ENCODE peak calls at places on chromosomes 7 and 10, in six cellular contexts. K is HepG2, B is A549, R is IMR-90, E is WTC11, X is GM12878. O is an unnamed sample.

GRCh38 chr10:1203216-1203615 is 147.0 kb downstream of the WDR37 start:
- DNase-seq in K (no peak), X (no peak), R (no peak), E (no peak), B (no peak), O (no peak)

GRCh38 chr7:36765605-36766004 is 41.3 kb upstream of the AOAH start:
- DNase-seq in B (no peak), X (no peak), K (no peak), R (no peak), E (no peak), O (no peak)

GRCh38 chr7:81833401-81833800 is 63.6 kb upstream of the HGF start:
- DNase-seq in B (no peak), K (no peak), R (peak), X (no peak), E (no peak), O (no peak)

GRCh38 chr7:46603296-46603701 is 682.2 kb upstream of the IGFBP3 start:
- DNase-seq in E (no peak), X (no peak), K (no peak), R (no peak), B (no peak), O (no peak)

GRCh38 chr7:6209340-6209739 is 63.1 kb downstream of the CYTH3 start:
- DNase-seq in B (no peak), R (no peak), K (no peak), X (no peak), E (no peak), O (no peak)

GRCh38 chr10:74824184-74825032 is 2.0 kb upstream of the KAT6B start:
- DNase-seq in R (no peak), B (no peak), K (peak), E (peak), X (no peak), O (peak)

GRCh38 chr10:22476601-22477364 is 131.5 kb downstream of the SPAG6 start:
- DNase-seq in X (no peak), E (peak), B (no peak), R (no peak), K (no peak), O (no peak)

GRCh38 chr10:123633636-123634035 is 32.5 kb upstream of the GPR26 start:
- DNase-seq in X (no peak), R (no peak), K (no peak), B (no peak), E (no peak), O (no peak)

GRCh38 chr10:27783660-27784059 is 38.0 kb upstream of the MKX start:
- DNase-seq in K (peak), R (peak), B (peak), E (peak), X (no peak), O (no peak)

DNA sequence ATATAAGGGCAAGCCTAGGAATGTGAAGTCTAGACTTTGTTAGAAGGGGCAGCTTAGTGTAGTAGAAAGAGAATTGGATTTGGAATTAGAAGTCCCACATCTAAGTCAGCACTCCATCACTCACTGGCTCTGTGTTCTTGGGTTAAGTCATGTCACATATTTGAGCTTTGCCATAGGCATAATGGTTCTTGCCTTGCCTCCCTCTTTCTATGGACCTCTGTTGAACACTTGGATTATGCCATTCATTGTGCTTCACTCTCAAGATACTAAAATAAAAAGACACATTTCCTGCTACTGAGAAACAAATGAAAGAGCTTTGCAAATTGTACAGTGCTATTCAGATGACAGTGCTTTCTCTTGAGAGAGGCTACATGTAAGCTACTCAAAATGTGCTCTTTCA is 35.9 kb downstream of the SEC23IP start:
- DNase-seq in R (no peak), B (no peak), E (no peak), X (no peak), K (no peak), O (no peak)
- TF ChIP-seq USF2 in R (no peak), B (no peak), E (no peak), X (no peak), K (no peak), O (no peak)

GRCh38 chr7:98913612-98914011 is 35.3 kb downstream of the TRRAP start:
- DNase-seq in R (peak), X (no peak), K (no peak), E (no peak), B (no peak), O (no peak)
- TF ChIP-seq USF2 in R (no peak), X (no peak), K (no peak), E (no peak), B (no peak), O (no peak)

DNA sequence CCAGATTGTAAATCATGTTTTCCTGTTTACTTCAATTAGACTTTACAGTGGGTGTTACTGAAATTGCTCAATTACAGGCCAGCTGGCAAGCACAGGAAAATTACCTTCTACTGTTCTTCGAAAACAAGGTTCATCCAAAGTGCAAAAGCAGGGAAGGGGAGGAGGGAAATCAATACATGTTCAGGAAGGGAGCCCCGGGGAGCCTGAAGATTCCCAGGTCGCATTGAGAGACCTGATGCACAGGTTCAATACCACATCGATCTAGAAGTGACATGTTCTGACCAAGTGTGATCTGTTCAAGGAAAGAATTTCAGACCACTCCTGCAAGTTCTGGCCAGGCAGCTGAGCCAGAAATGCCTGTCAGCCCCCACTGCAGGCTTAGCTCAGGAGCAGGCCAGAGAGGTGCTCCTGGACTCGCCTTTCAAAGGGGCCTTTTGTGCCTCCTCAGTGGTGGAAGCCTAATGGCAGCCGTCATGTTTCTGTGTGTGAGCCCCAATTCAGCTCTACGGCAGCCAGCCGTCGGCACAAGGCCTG is 35.9 kb downstream of the FAM53B start:
- DNase-seq in R (no peak), K (peak), X (no peak), E (no peak), B (no peak), O (no peak)
- TF ChIP-seq USF2 in R (no peak), K (no peak), X (no peak), E (no peak), B (no peak), O (no peak)

GRCh38 chr7:127119517-127119916 is 133.2 kb downstream of the GRM8 start:
- DNase-seq in X (no peak), E (no peak), K (no peak), R (no peak), B (no peak), O (no peak)

GRCh38 chr7:127123220-127123619 is 129.5 kb downstream of the GRM8 start:
- DNase-seq in X (no peak), E (no peak), B (no peak), K (no peak), R (no peak), O (no peak)
- TF ChIP-seq USF2 in X (no peak), E (no peak), B (no peak), K (no peak), R (no peak), O (no peak)

GRCh38 chr10:105150486-105150885 is 509.4 kb downstream of the SORCS3 start:
- DNase-seq in K (no peak), R (no peak), B (no peak), X (no peak), E (no peak), O (no peak)
- TF ChIP-seq USF2 in K (no peak), R (no peak), B (no peak), X (no peak), E (no peak), O (no peak)

GRCh38 chr7:151410405-151411390 is 860 bp upstream of the WDR86 start:
- DNase-seq in E (peak), B (no peak), X (no peak), R (no peak), K (no peak), O (peak)
- TF ChIP-seq USF2 in E (peak), B (no peak), X (no peak), R (no peak), K (no peak), O (no peak)

DNA sequence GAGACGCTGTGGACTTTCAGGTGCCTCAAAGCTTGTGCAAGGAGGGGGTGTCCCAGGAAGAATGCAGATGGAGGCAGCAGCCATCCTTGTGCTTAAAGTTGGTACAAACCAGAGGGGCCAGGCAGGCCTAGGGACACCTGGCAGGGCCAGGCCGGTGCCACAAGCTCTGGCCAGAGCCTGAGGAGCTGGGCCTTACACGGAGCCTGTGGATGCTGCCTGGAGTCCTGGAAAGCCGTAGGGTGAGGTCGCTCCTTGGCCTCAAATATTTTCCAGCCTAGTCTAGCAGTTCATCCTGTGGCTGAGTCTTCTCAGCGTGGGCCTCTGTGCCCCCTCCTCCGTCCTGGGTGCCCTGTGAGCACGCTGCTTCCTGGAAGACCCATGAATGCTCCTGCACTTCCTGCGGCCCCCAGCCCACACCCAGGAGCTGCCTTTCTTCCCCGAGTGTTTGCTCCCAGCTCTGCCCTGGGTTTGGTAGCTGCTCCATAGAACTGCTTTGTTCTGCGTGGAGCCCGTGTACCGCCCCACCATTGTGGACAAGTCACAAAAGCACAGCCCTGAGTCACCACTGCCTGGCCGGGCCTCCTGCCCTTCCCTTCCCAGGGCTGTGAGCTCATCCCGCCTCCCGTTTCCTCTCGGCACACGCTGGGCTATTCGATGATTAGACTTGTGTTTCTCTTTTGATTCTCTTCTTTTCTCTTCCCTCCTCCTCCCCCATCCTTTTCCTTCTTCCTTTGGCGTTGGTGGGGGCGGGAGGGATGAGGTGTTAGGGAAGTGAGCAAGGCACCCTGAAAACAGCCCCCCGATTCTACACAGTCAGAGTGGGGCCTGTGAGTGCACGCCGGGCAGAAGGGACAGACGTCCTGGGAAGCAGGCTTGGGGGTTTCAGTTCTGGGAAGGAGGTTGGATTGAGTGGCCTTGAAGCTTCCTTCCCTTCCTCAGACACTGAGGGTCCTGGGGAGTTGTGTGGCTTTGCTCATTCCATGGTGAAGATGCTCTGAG is 73.2 kb upstream of the SHH start:
- DNase-seq in B (peak), K (no peak), R (peak), E (no peak), X (no peak), O (no peak)
- TF ChIP-seq USF2 in B (no peak), K (no peak), R (no peak), E (no peak), X (no peak), O (no peak)

GRCh38 chr7:149570784-149571183 is 73.2 kb upstream of the ZNF746 start:
- DNase-seq in E (no peak), K (no peak), X (no peak), R (no peak), B (no peak), O (no peak)
- TF ChIP-seq USF2 in E (no peak), K (no peak), X (no peak), R (no peak), B (no peak), O (no peak)